ENCODE peak calls at places on chromosomes 12 and 14, in seven cellular contexts. K, X, R, I, B, C and H are unnamed samples.

GRCh38 chr12:64169999-64170398 is 52.1 kb downstream of the KICS2 start:
- DNase-seq in K (no peak), X (no peak), R (peak), I (no peak), B (no peak), C (no peak), H (no peak)

GRCh38 chr14:68873379-68873778 is 80.5 kb upstream of the ZFP36L1 start:
- DNase-seq in K (no peak), X (no peak), R (peak), I (no peak), B (no peak), C (no peak), H (no peak)

GRCh38 chr12:9615420-9616135 is 7.9 kb upstream of the KLRB1 start:
- DNase-seq in K (no peak), X (no peak), R (no peak), I (no peak), B (no peak), C (no peak), H (no peak)

GRCh38 chr12:27635349-27635972 is 60.8 kb upstream of the REP15 start:
- DNase-seq in K (no peak), X (no peak), R (peak), I (no peak), B (peak), C (peak), H (no peak)

GRCh38 chr12:6234906-6235305 is 34.7 kb downstream of the CD9 start:
- DNase-seq in K (peak), X (no peak), R (no peak), I (no peak), B (no peak), C (no peak), H (no peak)

GRCh38 chr14:61404637-61405036 is 83.3 kb downstream of the PRKCH start:
- DNase-seq in K (no peak), X (no peak), R (no peak), I (no peak), B (no peak), C (no peak), H (no peak)

GRCh38 chr12:42666671-42667243 is 77.2 kb upstream of the PRICKLE1 start:
- DNase-seq in K (no peak), X (no peak), R (peak), I (no peak), B (no peak), C (no peak), H (no peak)

GRCh38 chr14:90597961-90598360 is 201.1 kb downstream of the CALM1 start:
- DNase-seq in K (no peak), X (no peak), R (no peak), I (no peak), B (no peak), C (no peak), H (no peak)

GRCh38 chr14:45083979-45084722 is at the start of gene PRPF39:
- DNase-seq in K (peak), X (peak), R (peak), I (peak), B (peak), C (peak), H (peak)

GRCh38 chr12:58877243-58877743 is 43.0 kb downstream of the LRIG3 start:
- DNase-seq in K (no peak), X (no peak), R (peak), I (no peak), B (peak), C (no peak), H (no peak)

GRCh38 chr12:8556748-8557147 is 16.0 kb upstream of the CLEC4E start:
- DNase-seq in K (no peak), X (no peak), R (no peak), I (no peak), B (no peak), C (no peak), H (no peak)

GRCh38 chr14:77100961-77101360 is 2.9 kb downstream of the CIPC start:
- DNase-seq in K (no peak), X (no peak), R (no peak), I (no peak), B (peak), C (no peak), H (no peak)

GRCh38 chr14:104049576-104050240 is 35.8 kb upstream of the ASPG start:
- DNase-seq in K (no peak), X (no peak), R (no peak), I (no peak), B (no peak), C (peak), H (no peak)

GRCh38 chr12:53103860-53104305 is 597 bp downstream of the SOAT2 start:
- DNase-seq in K (no peak), X (peak), R (no peak), I (no peak), B (no peak), C (no peak), H (peak)

GRCh38 chr12:92955997-92956663 is 27.0 kb upstream of the EEA1 start:
- DNase-seq in K (no peak), X (no peak), R (peak), I (no peak), B (peak), C (no peak), H (no peak)

GRCh38 chr12:54967461-54967860 is 17.1 kb downstream of the TESPA1 start:
- DNase-seq in K (no peak), X (no peak), R (peak), I (no peak), B (no peak), C (no peak), H (no peak)

GRCh38 chr12:57554453-57554852 is 4.6 kb downstream of the KIF5A start:
- DNase-seq in K (no peak), X (no peak), R (no peak), I (no peak), B (no peak), C (no peak), H (no peak)

GRCh38 chr12:110199360-110200123 is 75.4 kb downstream of the IFT81 start:
- DNase-seq in K (no peak), X (no peak), R (peak), I (no peak), B (peak), C (no peak), H (no peak)

GRCh38 chr12:113149361-113150150 is at the start of gene CFAP73:
- DNase-seq in K (peak), X (no peak), R (peak), I (peak), B (peak), C (peak), H (peak)

GRCh38 chr12:101823891-101824290 is 6.9 kb downstream of the GNPTAB start:
- DNase-seq in K (no peak), X (peak), R (peak), I (peak), B (no peak), C (peak), H (no peak)

GRCh38 chr14:59769586-59769985 is 101.0 kb downstream of the RTN1 start:
- DNase-seq in K (no peak), X (no peak), R (no peak), I (no peak), B (no peak), C (no peak), H (no peak)

GRCh38 chr12:132545955-132546354 is 56.0 kb downstream of the FBRSL1 start:
- DNase-seq in K (no peak), X (no peak), R (peak), I (no peak), B (no peak), C (no peak), H (no peak)

GRCh38 chr14:28240909-28241308 is 525.7 kb upstream of the FOXG1 start:
- DNase-seq in K (no peak), X (no peak), R (no peak), I (no peak), B (no peak), C (no peak), H (no peak)

GRCh38 chr12:43147893-43148292 is 404.1 kb downstream of the ADAMTS20 start:
- DNase-seq in K (no peak), X (no peak), R (peak), I (no peak), B (no peak), C (no peak), H (no peak)

GRCh38 chr12:45483571-45483970 is 245.9 kb upstream of the ARID2 start:
- DNase-seq in K (no peak), X (no peak), R (peak), I (peak), B (peak), C (no peak), H (no peak)

GRCh38 chr14:41167040-41167439 is 439.6 kb upstream of the LRFN5 start:
- DNase-seq in K (no peak), X (no peak), R (no peak), I (no peak), B (no peak), C (no peak), H (no peak)
- TF ChIP-seq CTCF in K (no peak), X (no peak), R (no peak), I (no peak), B (no peak), C (no peak), H (no peak)

DNA sequence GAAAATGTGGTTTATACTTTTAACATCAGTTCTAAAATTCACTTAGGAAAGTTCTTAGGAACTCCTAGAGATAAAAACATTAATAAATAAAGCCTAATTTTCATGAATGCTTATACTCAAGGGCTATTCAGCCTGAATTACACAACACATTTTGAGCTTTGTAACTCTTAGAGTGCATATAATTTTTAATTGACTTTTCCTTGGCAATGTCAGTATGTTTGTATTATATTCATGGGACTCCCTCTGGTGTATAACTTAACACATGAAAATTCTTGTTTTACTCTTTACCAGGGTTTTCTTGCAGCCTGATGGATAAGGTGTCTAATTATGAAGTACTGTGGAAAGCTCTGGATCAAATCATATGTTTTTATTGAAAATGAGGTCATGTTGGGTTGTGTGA is 150.6 kb upstream of the HMGA2 start:
- DNase-seq in K (no peak), X (no peak), R (peak), I (no peak), B (peak), C (no peak), H (no peak)
- TF ChIP-seq CTCF in K (no peak), X (no peak), R (peak), I (peak), B (no peak), C (peak), H (peak)

DNA sequence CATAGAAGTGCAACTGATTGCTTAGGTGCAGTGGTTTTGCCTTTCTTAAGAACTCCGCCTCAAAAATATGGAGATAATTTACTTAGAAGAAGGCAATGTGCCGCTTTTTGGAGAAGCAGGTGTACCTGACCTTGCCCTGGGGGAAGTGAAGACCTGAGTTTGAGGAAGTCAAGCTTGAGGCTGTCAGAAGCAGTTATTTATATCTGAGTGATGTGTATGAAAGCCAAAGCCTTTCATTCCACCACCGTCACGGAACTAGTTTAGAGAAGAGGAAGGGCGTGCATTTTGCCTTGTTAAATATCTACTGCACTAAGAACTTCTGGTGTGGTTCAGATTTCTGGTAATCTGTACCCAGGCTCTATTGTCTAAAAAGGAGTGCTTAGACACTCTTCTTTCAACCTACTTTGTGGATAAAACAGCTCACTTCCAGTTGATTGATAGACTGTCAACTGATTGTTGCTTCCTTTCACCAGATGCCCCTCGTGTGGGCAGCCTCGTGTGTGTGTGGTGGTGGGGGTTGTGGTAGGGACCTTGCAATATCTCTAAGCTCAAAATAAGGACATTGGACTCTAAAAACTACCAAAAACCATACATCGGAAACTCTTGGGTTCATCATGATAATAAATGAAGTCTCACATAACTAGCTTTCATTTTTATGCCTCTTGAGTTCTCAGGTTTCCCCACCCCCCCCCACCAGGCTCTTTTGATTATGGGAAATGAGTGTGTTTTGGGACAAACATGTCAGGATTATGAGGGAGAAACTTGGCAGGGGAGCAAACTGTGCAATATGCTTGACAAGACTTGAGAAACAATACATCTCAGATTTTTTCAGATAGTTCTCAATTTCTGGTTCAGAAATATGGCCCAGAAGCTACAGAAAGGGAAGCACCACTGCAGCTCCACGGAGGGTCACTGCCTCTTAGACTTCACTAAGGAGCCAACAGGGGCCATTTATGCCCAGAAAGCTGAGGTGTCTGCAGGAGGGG is 78.6 kb downstream of the ARF6 start:
- DNase-seq in K (no peak), X (peak), R (peak), I (no peak), B (no peak), C (no peak), H (no peak)
- TF ChIP-seq CTCF in K (no peak), X (no peak), R (no peak), I (no peak), B (no peak), C (no peak), H (no peak)

GRCh38 chr12:2332947-2333346 is 280.2 kb downstream of the CACNA1C start:
- DNase-seq in K (no peak), X (no peak), R (no peak), I (no peak), B (peak), C (no peak), H (no peak)
- TF ChIP-seq CTCF in K (no peak), X (no peak), R (no peak), I (no peak), B (no peak), C (no peak), H (no peak)

DNA sequence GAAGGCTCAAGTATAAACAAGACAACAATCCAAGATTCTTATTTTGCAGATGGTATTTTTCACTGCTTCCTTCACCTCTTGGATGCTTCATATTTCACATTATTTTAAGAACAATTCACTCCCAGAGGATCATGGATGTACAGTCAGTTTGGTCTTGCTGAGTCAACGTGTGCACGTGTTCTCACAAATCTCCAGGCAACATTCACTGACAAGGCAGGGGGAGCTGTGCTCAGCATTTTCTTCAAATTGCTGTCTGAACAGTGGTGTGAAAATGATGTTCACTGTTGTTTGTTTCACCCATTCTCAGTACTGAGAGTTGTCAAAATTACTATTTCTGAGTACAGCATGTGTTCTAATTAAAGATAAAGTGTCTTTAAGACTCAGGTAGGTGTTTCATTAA is 118.3 kb upstream of the SLC38A4 start:
- DNase-seq in K (no peak), X (no peak), R (peak), I (no peak), B (peak), C (peak), H (no peak)
- TF ChIP-seq CTCF in K (no peak), X (no peak), R (no peak), I (no peak), B (peak), C (peak), H (peak)